ENCODE peak calls at places on chromosomes 16 and 17, in eight cellular contexts. C is H1; G is HL-60; I is CD8-positive, alpha-beta T cell; K is dorsolateral prefrontal cortex; J is AG04450; P is GM23338; B is HCT116. O is an unnamed sample.

GRCh38 chr16:83733301-83733700 is 74.5 kb upstream of the HSBP1 start:
- DNase-seq in C (no peak), G (no peak), I (no peak), K (no peak), J (peak; percentile 1), P (no peak), B (no peak), O (no peak)

GRCh38 chr17:83198366-83199341 is 119.2 kb downstream of the METRNL start:
- DNase-seq in C (no peak), G (no peak), I (no peak), K (no peak), J (no peak), P (no peak), B (no peak), O (no peak)

GRCh38 chr17:404703-405102 is 52.1 kb upstream of the RPH3AL start:
- DNase-seq in C (no peak), G (no peak), I (no peak), K (no peak), J (no peak), P (no peak), B (no peak), O (no peak)

GRCh38 chr17:2174471-2175293 is 119.8 kb downstream of the HIC1 start:
- DNase-seq in C (no peak), G (no peak), I (no peak), K (no peak), J (peak; percentile 98), P (peak; percentile 27), B (no peak), O (no peak)

GRCh38 chr16:82043680-82044584 is 8.9 kb downstream of the HSD17B2 start:
- DNase-seq in C (no peak), G (no peak), I (no peak), K (no peak), J (peak; percentile 45), P (no peak), B (no peak), O (peak; percentile 70)

GRCh38 chr16:27543801-27544200 is 5.9 kb downstream of the GTF3C1 start:
- DNase-seq in C (no peak), G (no peak), I (no peak), K (no peak), J (no peak), P (no peak), B (no peak), O (no peak)

GRCh38 chr16:79601092-79601977 is 798 bp upstream of the MAF start:
- DNase-seq in C (no peak), G (no peak), I (peak; percentile 25), K (no peak), J (no peak), P (peak; percentile 52), B (no peak), O (no peak)

GRCh38 chr17:47924785-47925676 is 16.3 kb upstream of the PNPO start:
- DNase-seq in C (no peak), G (no peak), I (no peak), K (no peak), J (no peak), P (no peak), B (no peak), O (no peak)

GRCh38 chr16:80968386-80969113 is 38.1 kb downstream of the CMC2 start:
- DNase-seq in C (no peak), G (no peak), I (no peak), K (no peak), J (no peak), P (no peak), B (no peak), O (no peak)

GRCh38 chr17:16363749-16364536 is 10.7 kb upstream of the CENPV start:
- DNase-seq in C (peak; percentile 88), G (no peak), I (peak; percentile 71), K (peak; percentile 75), J (no peak), P (peak; percentile 94), B (peak; percentile 72), O (peak; percentile 67)

GRCh38 chr16:29674188-29674587 is 4.8 kb upstream of the QPRT start:
- DNase-seq in C (no peak), G (no peak), I (no peak), K (peak; percentile 77), J (no peak), P (no peak), B (no peak), O (no peak)

GRCh38 chr16:5769513-5769912 is 671.9 kb upstream of the EEF2KMT start:
- DNase-seq in C (no peak), G (no peak), I (no peak), K (no peak), J (no peak), P (no peak), B (no peak), O (no peak)

DNA sequence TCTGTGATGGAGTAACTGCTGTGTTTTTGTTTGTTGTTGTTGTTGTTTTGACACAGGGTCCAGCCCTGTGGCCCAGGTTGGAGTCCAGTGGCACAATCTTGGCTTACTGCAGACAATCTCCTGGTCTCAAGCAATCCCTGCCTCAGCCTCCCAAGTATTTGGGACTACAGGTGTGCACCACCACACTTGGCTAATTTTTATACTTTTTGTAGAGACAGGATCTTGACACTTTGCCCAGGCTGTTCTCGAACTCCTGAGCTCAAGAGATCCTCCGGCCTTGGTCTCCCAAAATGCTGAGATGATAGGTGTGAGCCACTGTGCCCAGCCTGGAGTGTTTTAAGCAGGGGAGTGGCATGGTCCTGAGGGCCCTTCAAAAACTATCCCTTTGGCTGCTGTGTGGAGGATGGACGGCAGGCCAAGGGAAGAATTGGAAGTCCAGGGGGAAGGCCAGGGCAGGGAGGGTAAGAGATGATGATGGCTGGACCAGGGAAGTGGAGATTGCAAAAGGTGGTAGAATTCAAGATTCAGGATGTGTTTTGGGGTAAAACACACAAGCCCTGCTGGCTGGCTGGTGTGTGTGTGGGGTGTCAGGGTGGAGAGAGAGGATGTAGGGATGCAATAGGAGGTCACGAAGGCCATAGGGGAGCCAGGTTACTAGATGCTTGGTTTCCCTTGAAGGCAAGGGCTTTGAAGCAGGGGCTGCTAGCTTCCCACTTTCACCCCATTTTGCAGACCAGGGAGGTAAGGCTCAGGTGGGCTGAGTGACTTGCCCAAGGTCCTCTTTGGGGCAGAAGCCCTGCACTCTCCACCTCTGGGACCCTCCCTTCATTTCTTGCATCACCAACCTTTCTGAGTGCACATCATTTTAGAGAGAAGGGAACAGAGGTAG is 18.8 kb upstream of the PLLP start:
- DNase-seq in C (no peak), G (no peak), I (no peak), K (no peak), J (no peak), P (no peak), B (no peak), O (no peak)
- H3K27ac ChIP-seq in C (no peak overlapping the region), G (no peak overlapping the region), I (no peak overlapping the region), K (peak overlapping the region; percentile 71), J (no peak overlapping the region), P (no peak overlapping the region), B (no peak overlapping the region), O (no peak overlapping the region)

GRCh38 chr17:50151937-50152547 is 1.6 kb upstream of the PPP1R9B start:
- DNase-seq in C (peak; percentile 85), G (peak; percentile 77), I (peak; percentile 48), K (peak; percentile 93), J (no peak), P (peak; percentile 96), B (peak; percentile 95), O (peak; percentile 79)

GRCh38 chr17:50154604-50155003 is 4.1 kb upstream of the PPP1R9B start:
- DNase-seq in C (no peak), G (no peak), I (no peak), K (no peak), J (no peak), P (no peak), B (no peak), O (no peak)

GRCh38 chr17:50151041-50151936 is 812 bp upstream of the PPP1R9B start:
- DNase-seq in C (peak; percentile 90), G (peak; percentile 90), I (peak; percentile 82), K (peak; percentile 88), J (peak; percentile 69), P (peak; percentile 96), B (peak; percentile 85), O (peak; percentile 86)

GRCh38 chr17:50153650-50154575 is 3.4 kb upstream of the PPP1R9B start:
- DNase-seq in C (no peak), G (no peak), I (no peak), K (no peak), J (no peak), P (no peak), B (no peak), O (no peak)

DNA sequence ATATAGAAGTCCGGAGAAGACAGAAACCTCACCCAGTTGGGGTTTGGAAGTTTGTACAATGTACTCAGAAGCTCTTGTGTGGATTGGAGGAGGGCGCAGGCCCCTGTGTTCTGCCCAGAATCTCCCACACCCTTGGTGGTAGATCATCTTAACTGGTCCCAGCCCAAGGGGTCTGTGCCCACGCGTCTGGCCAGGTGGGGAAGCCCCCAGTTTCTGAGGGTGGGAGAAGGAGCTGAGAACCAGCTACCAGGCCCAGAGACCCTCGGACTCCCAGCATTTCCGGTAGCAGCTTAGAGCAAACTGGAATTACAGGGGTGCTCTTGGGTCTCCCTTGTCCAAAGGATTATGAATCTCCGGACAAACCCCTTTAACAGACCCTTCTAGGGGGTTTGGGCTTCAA is 2.3 kb upstream of the PPP1R9B start:
- DNase-seq in C (no peak), G (no peak), I (no peak), K (no peak), J (no peak), P (no peak), B (no peak), O (no peak)
- TF ChIP-seq CTCF in C (no peak), G (no peak), I (no peak), K (no peak), J (no peak), P (no peak), B (no peak), O (no peak)

GRCh38 chr16:7303014-7303676 is 29.5 kb upstream of the RBFOX1 start:
- DNase-seq in C (peak; percentile 68), G (no peak), I (no peak), K (no peak), J (no peak), P (peak; percentile 20), B (no peak), O (no peak)
- H3K27me3 ChIP-seq in C (peaks cover 27% of the 10 kb centered on the region), G (peaks cover 15% of the 10 kb centered on the region), I (no peaks in the 10 kb centered on the region), K (peaks cover 5% of the 10 kb centered on the region), J (no peaks in the 10 kb centered on the region), P (peaks cover 36% of the 10 kb centered on the region), B (no peaks in the 10 kb centered on the region), O (no peaks in the 10 kb centered on the region)

GRCh38 chr16:15780805-15781204 is 76.0 kb downstream of the MYH11 start:
- DNase-seq in C (no peak), G (no peak), I (no peak), K (no peak), J (no peak), P (no peak), B (no peak), O (no peak)
- H3K27ac ChIP-seq in C (no peak overlapping the region), G (no peak overlapping the region), I (no peak overlapping the region), K (no peak overlapping the region), J (no peak overlapping the region), P (no peak overlapping the region), B (no peak overlapping the region), O (no peak overlapping the region)

O was measured in foreskin keratinocyte.